ENCODE peak calls at places on chromosomes 11 and 22, in seven cellular contexts. One of them, this sample, is unnamed.

GRCh38 chr11:123145220-123145619 is 49.8 kb downstream of the CLMP start:
- DNase-seq in HepG2: peak
- DNase-seq in K562: no peak
- DNase-seq in GM12892: no peak
- DNase-seq in H1: no peak
- DNase-seq in SK-N-SH: peak
- DNase-seq in GM12878: no peak
- DNase-seq in this sample: no peak

GRCh38 chr11:2779981-2780849 is 80.4 kb upstream of the KCNQ1OT1 start:
- DNase-seq in HepG2: peak
- DNase-seq in K562: peak
- DNase-seq in GM12892: peak
- DNase-seq in H1: no peak
- DNase-seq in SK-N-SH: peak
- DNase-seq in GM12878: no peak
- DNase-seq in this sample: no peak

GRCh38 chr11:2548596-2548995 is 103.8 kb downstream of the KCNQ1 start:
- DNase-seq in HepG2: no peak
- DNase-seq in K562: no peak
- DNase-seq in GM12892: no peak
- DNase-seq in H1: no peak
- DNase-seq in SK-N-SH: no peak
- DNase-seq in GM12878: no peak
- DNase-seq in this sample: no peak

GRCh38 chr11:70699294-70700221 is 301.2 kb downstream of the CTTN start:
- DNase-seq in HepG2: peak
- DNase-seq in K562: peak
- DNase-seq in GM12892: no peak
- DNase-seq in H1: no peak
- DNase-seq in SK-N-SH: peak
- DNase-seq in GM12878: no peak
- DNase-seq in this sample: no peak

GRCh38 chr22:29702025-29702930 is 17.5 kb upstream of the CABP7 start:
- DNase-seq in HepG2: no peak
- DNase-seq in K562: no peak
- DNase-seq in GM12892: no peak
- DNase-seq in H1: no peak
- DNase-seq in SK-N-SH: peak
- DNase-seq in GM12878: no peak
- DNase-seq in this sample: no peak

GRCh38 chr11:107563702-107564101 is 1.8 kb downstream of the ALKBH8 start:
- DNase-seq in HepG2: peak
- DNase-seq in K562: peak
- DNase-seq in GM12892: no peak
- DNase-seq in H1: no peak
- DNase-seq in SK-N-SH: peak
- DNase-seq in GM12878: no peak
- DNase-seq in this sample: no peak

GRCh38 chr11:108871867-108872266 is 207.0 kb downstream of the DDX10 start:
- DNase-seq in HepG2: no peak
- DNase-seq in K562: no peak
- DNase-seq in GM12892: no peak
- DNase-seq in H1: no peak
- DNase-seq in SK-N-SH: no peak
- DNase-seq in GM12878: no peak
- DNase-seq in this sample: no peak

GRCh38 chr11:43947003-43947500 is 4.6 kb downstream of the C11orf96 start:
- DNase-seq in HepG2: peak
- DNase-seq in K562: peak
- DNase-seq in GM12892: no peak
- DNase-seq in H1: no peak
- DNase-seq in SK-N-SH: no peak
- DNase-seq in GM12878: no peak
- DNase-seq in this sample: no peak

GRCh38 chr22:25564979-25565677 is 653 bp downstream of the GRK3 start:
- DNase-seq in HepG2: no peak
- DNase-seq in K562: no peak
- DNase-seq in GM12892: peak
- DNase-seq in H1: peak
- DNase-seq in SK-N-SH: peak
- DNase-seq in GM12878: no peak
- DNase-seq in this sample: no peak

GRCh38 chr11:6390718-6391547 is 659 bp downstream of the SMPD1 start:
- DNase-seq in HepG2: no peak
- DNase-seq in K562: no peak
- DNase-seq in GM12892: no peak
- DNase-seq in H1: no peak
- DNase-seq in SK-N-SH: no peak
- DNase-seq in GM12878: no peak
- DNase-seq in this sample: no peak

DNA sequence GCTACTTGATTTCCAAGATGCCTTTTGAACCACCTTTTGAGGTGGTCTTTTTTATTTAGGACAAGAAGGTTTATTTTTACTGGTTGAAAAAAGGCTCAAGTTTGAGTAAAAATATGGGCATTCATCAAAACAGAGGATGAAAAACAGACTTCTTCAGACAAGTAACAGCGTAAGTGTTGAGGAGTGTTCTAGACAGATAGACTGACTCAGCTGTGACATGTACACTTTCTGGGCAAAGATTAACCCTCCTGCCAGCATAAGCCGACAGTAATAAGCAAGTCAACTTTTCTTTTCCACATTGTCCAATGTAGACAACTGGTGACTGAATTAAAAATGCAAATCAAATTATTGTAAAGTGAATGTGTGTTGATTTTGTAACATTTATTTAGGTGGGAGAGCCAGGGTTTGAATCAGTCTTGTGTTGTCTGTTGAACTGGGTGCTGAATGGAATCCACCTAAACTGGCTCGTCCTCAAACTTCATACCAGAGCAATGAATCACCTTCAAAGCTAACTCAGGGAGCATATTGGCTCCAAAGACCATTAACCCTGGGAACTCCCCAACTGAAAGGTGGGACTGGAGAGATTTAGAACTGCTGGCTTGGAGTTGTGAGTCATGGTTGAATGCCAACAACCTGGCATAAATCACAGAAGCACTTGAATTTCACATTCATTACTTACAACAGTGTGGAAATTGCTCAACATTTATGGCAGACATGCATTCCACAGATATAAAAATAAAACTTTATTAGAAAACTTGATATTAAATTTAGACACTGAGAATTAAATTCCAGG is 377.0 kb downstream of the ETS1 start:
- DNase-seq in HepG2: peak
- DNase-seq in K562: no peak
- DNase-seq in GM12892: no peak
- DNase-seq in H1: peak
- DNase-seq in SK-N-SH: no peak
- DNase-seq in GM12878: no peak
- DNase-seq in this sample: no peak
- TF ChIP-seq TAF1 in HepG2: no peak
- TF ChIP-seq TAF1 in K562: no peak
- TF ChIP-seq TAF1 in GM12892: no peak
- TF ChIP-seq TAF1 in H1: no peak
- TF ChIP-seq TAF1 in SK-N-SH: no peak
- TF ChIP-seq TAF1 in GM12878: no peak
- TF ChIP-seq TAF1 in this sample: no peak

GRCh38 chr11:33557201-33557600 is 143.4 kb downstream of the C11orf91 start:
- DNase-seq in HepG2: no peak
- DNase-seq in K562: no peak
- DNase-seq in GM12892: no peak
- DNase-seq in H1: no peak
- DNase-seq in SK-N-SH: no peak
- DNase-seq in GM12878: no peak
- DNase-seq in this sample: no peak
- TF ChIP-seq TAF1 in HepG2: no peak
- TF ChIP-seq TAF1 in K562: no peak
- TF ChIP-seq TAF1 in GM12892: no peak
- TF ChIP-seq TAF1 in H1: no peak
- TF ChIP-seq TAF1 in SK-N-SH: no peak
- TF ChIP-seq TAF1 in GM12878: no peak
- TF ChIP-seq TAF1 in this sample: no peak

GRCh38 chr11:45243931-45244330 is 42.2 kb downstream of the SYT13 start:
- DNase-seq in HepG2: no peak
- DNase-seq in K562: no peak
- DNase-seq in GM12892: no peak
- DNase-seq in H1: no peak
- DNase-seq in SK-N-SH: no peak
- DNase-seq in GM12878: no peak
- DNase-seq in this sample: no peak

GRCh38 chr11:45246241-45246640 is 39.9 kb downstream of the SYT13 start:
- DNase-seq in HepG2: no peak
- DNase-seq in K562: no peak
- DNase-seq in GM12892: no peak
- DNase-seq in H1: no peak
- DNase-seq in SK-N-SH: no peak
- DNase-seq in GM12878: no peak
- DNase-seq in this sample: no peak

GRCh38 chr11:45248501-45249011 is 37.6 kb downstream of the SYT13 start:
- DNase-seq in HepG2: no peak
- DNase-seq in K562: no peak
- DNase-seq in GM12892: no peak
- DNase-seq in H1: no peak
- DNase-seq in SK-N-SH: no peak
- DNase-seq in GM12878: no peak
- DNase-seq in this sample: no peak

GRCh38 chr11:45247433-45247832 is 38.7 kb downstream of the SYT13 start:
- DNase-seq in HepG2: no peak
- DNase-seq in K562: no peak
- DNase-seq in GM12892: no peak
- DNase-seq in H1: no peak
- DNase-seq in SK-N-SH: peak
- DNase-seq in GM12878: no peak
- DNase-seq in this sample: no peak

GRCh38 chr11:45245237-45246045 is 40.7 kb downstream of the SYT13 start:
- DNase-seq in HepG2: no peak
- DNase-seq in K562: no peak
- DNase-seq in GM12892: no peak
- DNase-seq in H1: no peak
- DNase-seq in SK-N-SH: no peak
- DNase-seq in GM12878: no peak
- DNase-seq in this sample: no peak
- TF ChIP-seq TAF1 in HepG2: no peak
- TF ChIP-seq TAF1 in K562: no peak
- TF ChIP-seq TAF1 in GM12892: no peak
- TF ChIP-seq TAF1 in H1: no peak
- TF ChIP-seq TAF1 in SK-N-SH: no peak
- TF ChIP-seq TAF1 in GM12878: no peak
- TF ChIP-seq TAF1 in this sample: no peak

GRCh38 chr11:119684361-119685072 is 44.5 kb downstream of the NECTIN1 start:
- DNase-seq in HepG2: peak
- DNase-seq in K562: peak
- DNase-seq in GM12892: no peak
- DNase-seq in H1: no peak
- DNase-seq in SK-N-SH: peak
- DNase-seq in GM12878: no peak
- DNase-seq in this sample: no peak
- TF ChIP-seq TAF1 in HepG2: no peak
- TF ChIP-seq TAF1 in K562: no peak
- TF ChIP-seq TAF1 in GM12892: no peak
- TF ChIP-seq TAF1 in H1: no peak
- TF ChIP-seq TAF1 in SK-N-SH: no peak
- TF ChIP-seq TAF1 in GM12878: no peak
- TF ChIP-seq TAF1 in this sample: no peak

DNA sequence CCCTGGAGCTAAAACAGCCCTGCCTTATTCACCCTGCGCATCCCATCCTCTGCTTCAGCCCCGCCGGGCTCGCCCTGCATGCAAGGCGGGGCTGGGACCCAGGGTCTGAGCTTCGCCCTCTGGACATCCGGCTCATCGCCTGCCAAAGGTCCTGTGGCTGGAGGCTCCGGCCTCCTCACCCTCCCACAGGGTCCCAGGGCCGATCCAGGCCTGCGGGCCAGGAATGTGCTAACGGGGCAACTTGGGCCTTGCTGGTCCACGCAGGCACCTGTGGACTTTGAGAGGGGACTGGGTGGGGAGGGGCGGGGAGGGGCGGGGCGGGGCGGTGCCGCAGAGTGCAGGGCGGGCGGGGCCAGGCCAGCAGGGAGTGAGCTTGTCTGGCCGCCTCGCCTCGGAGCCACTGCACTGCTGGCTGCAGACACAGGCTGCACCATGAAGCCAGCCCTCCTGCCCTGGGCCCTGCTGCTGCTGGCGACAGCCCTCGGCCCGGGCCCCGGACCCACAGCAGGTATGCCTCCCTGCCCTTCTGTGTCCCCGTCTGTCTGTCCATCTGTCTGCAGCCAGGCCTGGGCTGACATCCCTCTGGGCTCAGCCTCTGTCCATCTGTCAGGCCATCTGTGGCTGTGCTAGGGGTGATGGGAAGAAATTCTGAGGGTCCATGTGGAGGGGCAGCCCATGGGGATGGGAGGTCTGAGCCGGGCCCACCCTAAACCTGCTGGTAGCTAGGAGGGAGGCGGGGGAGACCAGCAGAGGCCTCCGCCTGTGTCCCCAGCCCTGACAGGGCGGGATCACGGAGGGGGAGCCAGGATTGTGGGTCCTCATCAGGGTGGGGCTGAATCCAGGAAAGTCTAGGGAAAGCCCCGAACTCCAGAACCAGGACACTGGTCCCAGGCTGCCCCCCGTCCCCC is at the start of gene SUSD2:
- DNase-seq in HepG2: peak
- DNase-seq in K562: peak
- DNase-seq in GM12892: no peak
- DNase-seq in H1: no peak
- DNase-seq in SK-N-SH: no peak
- DNase-seq in GM12878: no peak
- DNase-seq in this sample: no peak
- TF ChIP-seq TAF1 in HepG2: peak
- TF ChIP-seq TAF1 in K562: no peak
- TF ChIP-seq TAF1 in GM12892: no peak
- TF ChIP-seq TAF1 in H1: no peak
- TF ChIP-seq TAF1 in SK-N-SH: no peak
- TF ChIP-seq TAF1 in GM12878: no peak
- TF ChIP-seq TAF1 in this sample: no peak

GRCh38 chr11:126797801-126798200 is 202.8 kb downstream of the KIRREL3 start:
- DNase-seq in HepG2: no peak
- DNase-seq in K562: no peak
- DNase-seq in GM12892: no peak
- DNase-seq in H1: no peak
- DNase-seq in SK-N-SH: no peak
- DNase-seq in GM12878: no peak
- DNase-seq in this sample: no peak
- TF ChIP-seq TAF1 in HepG2: no peak
- TF ChIP-seq TAF1 in K562: no peak
- TF ChIP-seq TAF1 in GM12892: no peak
- TF ChIP-seq TAF1 in H1: no peak
- TF ChIP-seq TAF1 in SK-N-SH: no peak
- TF ChIP-seq TAF1 in GM12878: no peak
- TF ChIP-seq TAF1 in this sample: no peak

GRCh38 chr11:128707671-128708070 is 13.8 kb downstream of the FLI1 start:
- DNase-seq in HepG2: no peak
- DNase-seq in K562: no peak
- DNase-seq in GM12892: no peak
- DNase-seq in H1: no peak
- DNase-seq in SK-N-SH: no peak
- DNase-seq in GM12878: no peak
- DNase-seq in this sample: no peak
- TF ChIP-seq TAF1 in HepG2: no peak
- TF ChIP-seq TAF1 in K562: no peak
- TF ChIP-seq TAF1 in GM12892: no peak
- TF ChIP-seq TAF1 in H1: no peak
- TF ChIP-seq TAF1 in SK-N-SH: no peak
- TF ChIP-seq TAF1 in GM12878: no peak
- TF ChIP-seq TAF1 in this sample: no peak